ENCODE peak calls at places on chromosomes 4 and X, in five cellular contexts. U is AG04450; V is CD8-positive, alpha-beta T cell; X is B cell; R is lower leg skin. F is an unnamed sample.

GRCh38 chrX:43003939-43004338 is 226.0 kb upstream of the PPP1R2C start:
- DNase-seq in U (no peak), R (no peak), X (no peak), V (no peak), F (no peak)

GRCh38 chrX:70042399-70043371 is 7.1 kb downstream of the AWAT2 start:
- DNase-seq in V (no peak), U (no peak), R (no peak), X (no peak), F (peak)

GRCh38 chr4:997375-998071 is 4.3 kb upstream of the SLC26A1 start:
- DNase-seq in U (no peak), V (no peak), X (no peak), R (no peak), F (no peak)

GRCh38 chr4:83639849-83640493 is 104.1 kb downstream of the GPAT3 start:
- DNase-seq in R (peak), U (peak), X (peak), V (no peak), F (peak)

GRCh38 chr4:105715692-105716278 is 7.2 kb downstream of the GSTCD start:
- DNase-seq in V (no peak), X (no peak), U (no peak), R (no peak), F (peak)

GRCh38 chr4:169059294-169060201 is 49.5 kb upstream of the CBR4 start:
- DNase-seq in V (no peak), U (no peak), X (no peak), R (peak), F (no peak)

GRCh38 chr4:128715616-128716015 is 93.9 kb upstream of the JADE1 start:
- DNase-seq in R (no peak), V (no peak), X (no peak), U (peak), F (peak)

GRCh38 chrX:19866626-19867410 is 20.6 kb downstream of the SH3KBP1 start:
- DNase-seq in V (no peak), X (no peak), R (no peak), U (no peak), F (no peak)

GRCh38 chr4:185379326-185380295 is 16.1 kb downstream of the LRP2BP start:
- DNase-seq in U (no peak), R (no peak), V (no peak), X (no peak), F (no peak)

GRCh38 chr4:77618383-77619241 is 13.0 kb downstream of the CXCL13 start:
- DNase-seq in U (peak), X (peak), R (peak), V (peak), F (peak)

GRCh38 chrX:16711219-16712115 is 1.0 kb downstream of the CTPS2 start:
- DNase-seq in V (no peak), R (no peak), X (no peak), U (no peak), F (no peak)

GRCh38 chr4:168319486-168320019 is 1.0 kb upstream of the DDX60 start:
- DNase-seq in R (no peak), V (no peak), X (no peak), U (no peak), F (no peak)

GRCh38 chr4:170091069-170091696 is 1.4 kb upstream of the AADAT start:
- DNase-seq in R (no peak), U (no peak), V (no peak), X (no peak), F (no peak)

GRCh38 chr4:119046263-119046662 is 89.4 kb upstream of the MYOZ2 start:
- DNase-seq in R (no peak), U (no peak), V (no peak), X (no peak), F (no peak)

GRCh38 chrX:136030357-136031225 is 45.4 kb downstream of the SLC9A6 start:
- DNase-seq in U (no peak), R (peak), X (no peak), V (no peak), F (peak)

GRCh38 chr4:82017680-82018079 is 356.1 kb downstream of the HNRNPD start:
- DNase-seq in R (no peak), V (no peak), X (no peak), U (no peak), F (no peak)

GRCh38 chr4:174538876-174539250 is 16.6 kb upstream of the HPGD start:
- DNase-seq in V (no peak), X (no peak), U (no peak), R (no peak), F (no peak)

GRCh38 chrX:20515841-20516461 is 249.2 kb upstream of the RPS6KA3 start:
- DNase-seq in V (no peak), U (peak), X (no peak), R (no peak), F (peak)

GRCh38 chr4:102825261-102826071 is 1.9 kb downstream of the UBE2D3 start:
- DNase-seq in V (no peak), R (peak), U (peak), X (no peak), F (peak)

GRCh38 chr4:2537011-2537830 is 774 bp downstream of the FAM193A start:
- DNase-seq in X (peak), U (no peak), V (peak), R (no peak), F (peak)

GRCh38 chr4:8763966-8764901 is 107.4 kb downstream of the HMX1 start:
- DNase-seq in X (no peak), U (no peak), V (no peak), R (no peak), F (no peak)

GRCh38 chr4:73446336-73446938 is 10.4 kb downstream of the AFP start:
- DNase-seq in R (no peak), X (no peak), V (no peak), U (no peak), F (peak)

GRCh38 chr4:1377606-1378261 is 28.5 kb downstream of the NKX1-1 start:
- DNase-seq in X (no peak), U (no peak), V (no peak), R (no peak), F (no peak)

GRCh38 chrX:153560000-153560399 is 38.9 kb downstream of the CCNQ start:
- DNase-seq in R (no peak), X (no peak), V (no peak), U (no peak), F (no peak)

GRCh38 chrX:136608295-136608933 is 39.5 kb upstream of the CD40LG start:
- DNase-seq in U (no peak), V (peak), R (peak), X (no peak), F (no peak)

GRCh38 chr4:30717208-30718020 is 2.8 kb upstream of the PCDH7 start:
- DNase-seq in X (no peak), V (no peak), U (no peak), R (no peak), F (peak)

GRCh38 chr4:149552601-149553000 is 263.0 kb downstream of the IQCM start:
- DNase-seq in R (no peak), U (no peak), X (no peak), V (no peak), F (no peak)

GRCh38 chr4:149555146-149555545 is 260.5 kb downstream of the IQCM start:
- DNase-seq in X (no peak), R (no peak), V (no peak), U (no peak), F (no peak)

GRCh38 chr4:149553959-149554520 is 261.6 kb downstream of the IQCM start:
- DNase-seq in X (no peak), V (no peak), U (no peak), R (no peak), F (no peak)

GRCh38 chr4:149549911-149550310 is 265.7 kb downstream of the IQCM start:
- DNase-seq in V (no peak), U (no peak), R (no peak), X (no peak), F (no peak)
- TF ChIP-seq CTCF in V (no peak), U (no peak), R (no peak), X (no peak), F (no peak)

GRCh38 chr4:5463936-5464650 is 244.3 kb downstream of the EVC2 start:
- DNase-seq in X (no peak), R (no peak), U (no peak), V (no peak), F (no peak)
- TF ChIP-seq CTCF in X (no peak), R (no peak), U (no peak), V (no peak), F (no peak)

DNA sequence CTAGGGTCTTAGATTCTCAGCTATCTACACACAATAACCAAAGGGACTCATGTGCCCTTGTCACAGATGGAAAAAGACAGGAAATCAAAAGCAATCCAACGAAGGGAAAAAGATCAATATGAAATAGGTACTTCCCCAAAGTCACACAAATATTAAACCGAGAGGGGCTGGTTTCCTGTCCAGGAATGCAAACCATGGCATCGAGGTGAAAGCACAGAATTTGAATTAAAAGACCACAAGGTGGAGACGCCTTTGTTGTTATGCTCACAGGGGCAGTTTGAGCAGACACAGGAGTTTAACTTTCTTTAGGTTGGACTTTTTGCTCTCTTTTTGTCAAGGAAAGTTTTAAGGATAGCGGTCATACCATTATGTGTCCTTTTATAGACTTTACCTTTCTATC is 14.3 kb downstream of the H2BW1 start:
- DNase-seq in X (no peak), V (no peak), R (no peak), U (no peak), F (no peak)
- TF ChIP-seq CTCF in X (no peak), V (no peak), R (no peak), U (no peak), F (no peak)

DNA sequence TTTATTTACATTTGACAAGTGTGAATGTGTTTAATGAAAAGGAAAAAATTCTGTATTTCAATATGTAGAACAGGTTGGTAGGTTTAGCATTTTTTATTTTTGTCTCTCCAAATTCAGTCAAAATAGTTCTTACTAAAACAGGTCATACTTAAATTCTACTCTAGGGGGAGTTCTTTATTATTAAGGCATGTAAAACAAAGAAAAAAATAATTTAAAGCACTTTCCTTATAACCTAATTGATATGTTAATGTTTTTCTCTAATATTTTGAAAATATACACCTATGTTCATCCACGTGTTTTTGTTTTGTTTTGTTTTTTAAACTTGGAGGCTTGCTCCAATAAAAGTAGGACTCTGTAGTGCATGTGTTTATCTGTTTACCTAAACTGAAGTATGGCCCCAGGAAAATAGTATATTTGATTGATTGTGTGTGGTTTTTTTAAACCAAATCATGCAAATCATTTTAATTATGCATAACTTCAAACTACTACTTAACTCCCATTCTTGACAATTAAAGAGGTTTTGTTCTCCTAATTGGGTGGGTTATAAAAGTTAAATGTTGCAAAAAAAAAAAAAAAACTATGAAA is 562.7 kb downstream of the RPA4 start:
- DNase-seq in X (no peak), U (no peak), V (no peak), R (no peak), F (no peak)
- TF ChIP-seq CTCF in X (peak), U (peak), V (no peak), R (no peak), F (peak)

GRCh38 chr4:7705602-7706001 is 234.1 kb downstream of the AFAP1 start:
- DNase-seq in R (no peak), U (no peak), V (no peak), X (no peak), F (no peak)

GRCh38 chr4:7704091-7704490 is 235.6 kb downstream of the AFAP1 start:
- DNase-seq in V (no peak), X (no peak), R (no peak), U (no peak), F (no peak)

GRCh38 chr4:7703669-7704068 is 236.0 kb downstream of the AFAP1 start:
- DNase-seq in V (no peak), X (no peak), U (no peak), R (no peak), F (no peak)

GRCh38 chr4:7704625-7705024 is 235.0 kb downstream of the AFAP1 start:
- DNase-seq in R (no peak), V (no peak), X (no peak), U (no peak), F (no peak)

DNA sequence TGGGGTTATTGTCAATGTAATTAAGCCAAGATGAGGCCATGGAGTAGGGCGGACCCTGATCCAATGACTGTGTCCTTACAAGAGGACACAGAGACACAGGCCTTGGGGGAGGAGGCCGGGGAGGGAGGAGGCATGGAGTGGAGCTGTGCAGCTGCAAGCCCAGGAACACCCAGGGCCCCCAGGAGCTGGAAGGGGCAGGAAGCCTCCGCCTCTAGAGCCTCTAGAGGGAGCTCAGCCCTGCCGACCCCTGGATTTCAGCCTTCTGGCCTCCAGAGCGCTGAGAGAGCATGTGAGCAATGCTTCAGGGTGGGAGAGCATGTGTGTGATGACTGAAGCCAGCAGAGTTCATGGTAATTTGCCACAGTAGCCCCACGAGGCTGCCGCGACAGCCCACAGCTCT is 234.6 kb downstream of the AFAP1 start:
- DNase-seq in V (no peak), X (no peak), R (no peak), U (no peak), F (no peak)
- TF ChIP-seq CTCF in V (no peak), X (no peak), R (no peak), U (no peak), F (peak)

DNA sequence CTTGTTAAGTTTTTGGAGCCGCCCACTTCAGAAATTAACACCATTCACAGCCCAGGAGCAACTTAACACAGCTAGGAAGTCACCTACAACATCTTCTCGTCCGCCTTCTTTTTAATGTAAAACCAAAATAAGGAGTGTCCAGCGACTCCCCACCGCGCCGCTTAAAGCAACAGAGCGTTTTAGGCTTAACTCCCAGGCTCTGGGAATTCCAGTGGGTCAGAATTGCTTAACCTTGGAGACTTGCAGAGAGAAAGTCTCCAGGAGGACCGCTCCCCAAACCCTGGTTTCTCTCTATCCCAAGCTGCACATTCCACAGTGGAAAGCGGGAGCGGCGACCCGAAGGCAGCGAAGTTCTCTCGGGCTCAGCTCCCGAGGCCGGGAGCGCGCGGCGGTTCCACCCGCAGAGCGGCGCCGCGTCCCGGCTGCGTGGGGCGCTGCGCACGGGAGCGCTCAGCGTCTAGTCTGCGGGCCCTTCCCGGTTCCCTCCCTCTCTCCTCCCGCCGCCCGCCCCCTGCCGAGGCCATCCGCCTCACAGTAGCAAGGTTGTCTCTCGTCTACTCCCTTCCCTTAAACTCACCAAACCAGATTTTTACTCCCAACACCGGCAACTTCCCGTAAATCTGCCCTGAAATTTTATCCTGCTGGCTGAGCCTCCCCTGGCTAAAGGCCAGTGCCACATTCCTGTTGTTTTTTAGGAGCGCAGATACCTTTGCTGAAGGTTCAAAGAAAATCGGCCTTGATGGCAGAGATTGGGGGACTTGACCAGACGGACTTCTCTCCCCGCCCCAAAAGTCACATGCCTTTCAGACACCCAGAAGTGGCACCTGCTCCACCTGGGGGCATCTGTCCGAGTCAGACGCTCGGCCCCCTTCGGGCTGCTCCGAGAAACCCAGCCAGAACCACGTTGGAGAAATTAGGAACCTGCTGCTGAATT is at the start of gene RBM47:
- DNase-seq in R (peak), V (no peak), X (peak), U (no peak), F (peak)
- TF ChIP-seq CTCF in R (no peak), V (no peak), X (no peak), U (peak), F (peak)

DNA sequence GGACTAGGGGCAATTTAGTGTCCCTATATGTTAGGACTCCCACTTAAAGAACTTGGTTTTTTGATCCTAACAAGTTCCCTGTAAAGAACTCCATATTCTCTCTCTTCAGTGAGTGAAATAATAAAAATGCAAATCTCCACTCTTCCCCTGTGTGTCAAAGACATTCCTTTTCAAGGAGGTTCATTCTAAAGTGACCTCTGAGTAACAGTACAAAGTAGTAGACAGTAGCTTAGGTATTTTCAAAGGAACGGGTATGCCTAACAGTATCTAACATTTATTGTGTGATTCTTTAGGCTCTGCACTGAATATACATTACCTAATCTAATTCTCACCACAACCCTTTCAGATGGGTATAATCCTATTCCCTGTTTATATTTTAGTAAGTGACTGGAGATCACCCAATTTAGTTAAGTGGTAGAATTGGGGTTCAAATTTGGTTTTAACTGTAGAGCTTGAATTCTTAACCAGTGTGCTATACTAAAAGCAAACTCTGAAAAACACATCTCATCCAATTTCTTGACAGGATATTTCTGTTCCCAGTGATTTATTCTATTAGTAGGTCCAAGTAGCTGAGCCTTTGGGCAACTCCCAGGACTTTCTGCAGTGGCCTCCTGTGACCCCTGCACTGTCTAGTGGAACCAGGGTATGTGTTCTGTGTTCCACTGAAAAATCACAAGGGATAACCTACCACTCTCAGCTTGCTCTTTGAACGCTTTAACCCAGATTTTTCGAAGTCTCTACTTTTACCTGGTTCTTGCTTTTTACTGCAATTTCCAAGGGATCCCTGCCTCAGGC is 58.2 kb upstream of the SCOC start:
- DNase-seq in U (no peak), X (no peak), R (no peak), V (no peak), F (no peak)
- TF ChIP-seq CTCF in U (no peak), X (no peak), R (no peak), V (no peak), F (no peak)